ENCODE peak calls at places on chromosomes 2 and 18, in eight cellular contexts. One of them, this sample, is unnamed.

GRCh38 chr2:103991591-103991990 is 862.3 kb upstream of the POU3F3 start:
- DNase-seq in cardiac fibroblast: no peak
- DNase-seq in neural progenitor cell: peak
- DNase-seq in choroid plexus epithelial cell: no peak
- DNase-seq in BJ: no peak
- DNase-seq in AG04450: no peak
- DNase-seq in pancreas: no peak
- DNase-seq in brain microvascular endothelial cell: no peak
- DNase-seq in this sample: no peak

GRCh38 chr2:56522605-56523089 is 338.9 kb downstream of the CCDC85A start:
- DNase-seq in BJ: no peak
- DNase-seq in choroid plexus epithelial cell: peak
- DNase-seq in AG04450: no peak
- DNase-seq in cardiac fibroblast: peak
- DNase-seq in neural progenitor cell: no peak
- DNase-seq in brain microvascular endothelial cell: no peak
- DNase-seq in pancreas: peak
- DNase-seq in this sample: peak

GRCh38 chr2:134782792-134783191 is 55.6 kb upstream of the ACMSD start:
- DNase-seq in neural progenitor cell: peak
- DNase-seq in cardiac fibroblast: peak
- DNase-seq in BJ: no peak
- DNase-seq in pancreas: no peak
- DNase-seq in AG04450: no peak
- DNase-seq in choroid plexus epithelial cell: peak
- DNase-seq in brain microvascular endothelial cell: peak
- DNase-seq in this sample: no peak

GRCh38 chr2:178917555-178917954 is 110.3 kb upstream of the TTN start:
- DNase-seq in AG04450: no peak
- DNase-seq in brain microvascular endothelial cell: no peak
- DNase-seq in pancreas: no peak
- DNase-seq in neural progenitor cell: no peak
- DNase-seq in BJ: no peak
- DNase-seq in cardiac fibroblast: no peak
- DNase-seq in choroid plexus epithelial cell: no peak
- DNase-seq in this sample: no peak

GRCh38 chr2:149136111-149136510 is 97.6 kb downstream of the LYPD6B start:
- DNase-seq in pancreas: no peak
- DNase-seq in brain microvascular endothelial cell: no peak
- DNase-seq in AG04450: no peak
- DNase-seq in cardiac fibroblast: no peak
- DNase-seq in BJ: no peak
- DNase-seq in choroid plexus epithelial cell: no peak
- DNase-seq in neural progenitor cell: no peak
- DNase-seq in this sample: no peak

GRCh38 chr18:25066536-25066935 is 285.4 kb downstream of the ZNF521 start:
- DNase-seq in pancreas: no peak
- DNase-seq in choroid plexus epithelial cell: no peak
- DNase-seq in AG04450: no peak
- DNase-seq in brain microvascular endothelial cell: no peak
- DNase-seq in neural progenitor cell: no peak
- DNase-seq in BJ: no peak
- DNase-seq in cardiac fibroblast: no peak
- DNase-seq in this sample: no peak

GRCh38 chr2:157840568-157841156 is 35.5 kb downstream of the ACVR1 start:
- DNase-seq in cardiac fibroblast: peak
- DNase-seq in brain microvascular endothelial cell: no peak
- DNase-seq in pancreas: peak
- DNase-seq in BJ: no peak
- DNase-seq in AG04450: no peak
- DNase-seq in choroid plexus epithelial cell: peak
- DNase-seq in neural progenitor cell: no peak
- DNase-seq in this sample: no peak

GRCh38 chr2:40746150-40746549 is 294.3 kb upstream of the SLC8A1 start:
- DNase-seq in BJ: no peak
- DNase-seq in cardiac fibroblast: no peak
- DNase-seq in brain microvascular endothelial cell: no peak
- DNase-seq in AG04450: no peak
- DNase-seq in choroid plexus epithelial cell: no peak
- DNase-seq in neural progenitor cell: no peak
- DNase-seq in pancreas: no peak
- DNase-seq in this sample: no peak

GRCh38 chr2:44954902-44955592 is 13.5 kb downstream of the SIX3 start:
- DNase-seq in pancreas: no peak
- DNase-seq in cardiac fibroblast: no peak
- DNase-seq in brain microvascular endothelial cell: no peak
- DNase-seq in AG04450: no peak
- DNase-seq in choroid plexus epithelial cell: no peak
- DNase-seq in neural progenitor cell: peak
- DNase-seq in BJ: no peak
- DNase-seq in this sample: no peak

GRCh38 chr2:126761256-126761980 is 105.5 kb downstream of the GYPC start:
- DNase-seq in cardiac fibroblast: no peak
- DNase-seq in neural progenitor cell: no peak
- DNase-seq in choroid plexus epithelial cell: no peak
- DNase-seq in BJ: no peak
- DNase-seq in brain microvascular endothelial cell: no peak
- DNase-seq in pancreas: no peak
- DNase-seq in AG04450: no peak
- DNase-seq in this sample: no peak

GRCh38 chr18:47040982-47041381 is 5.6 kb upstream of the ELOA2 start:
- DNase-seq in neural progenitor cell: no peak
- DNase-seq in cardiac fibroblast: no peak
- DNase-seq in AG04450: no peak
- DNase-seq in brain microvascular endothelial cell: no peak
- DNase-seq in pancreas: no peak
- DNase-seq in choroid plexus epithelial cell: no peak
- DNase-seq in BJ: no peak
- DNase-seq in this sample: no peak

GRCh38 chr2:202695166-202695565 is 60.4 kb downstream of the FAM117B start:
- DNase-seq in BJ: no peak
- DNase-seq in pancreas: no peak
- DNase-seq in AG04450: peak
- DNase-seq in choroid plexus epithelial cell: peak
- DNase-seq in neural progenitor cell: no peak
- DNase-seq in cardiac fibroblast: peak
- DNase-seq in brain microvascular endothelial cell: no peak
- DNase-seq in this sample: no peak

GRCh38 chr2:46520108-46520507 is 40.7 kb downstream of the TMEM247 start:
- DNase-seq in neural progenitor cell: no peak
- DNase-seq in BJ: no peak
- DNase-seq in AG04450: no peak
- DNase-seq in brain microvascular endothelial cell: no peak
- DNase-seq in cardiac fibroblast: no peak
- DNase-seq in pancreas: no peak
- DNase-seq in choroid plexus epithelial cell: no peak
- DNase-seq in this sample: no peak

GRCh38 chr2:170798996-170799395 is 17.7 kb upstream of the GAD1 start:
- DNase-seq in neural progenitor cell: no peak
- DNase-seq in brain microvascular endothelial cell: no peak
- DNase-seq in BJ: no peak
- DNase-seq in AG04450: no peak
- DNase-seq in pancreas: no peak
- DNase-seq in cardiac fibroblast: no peak
- DNase-seq in choroid plexus epithelial cell: no peak
- DNase-seq in this sample: no peak

GRCh38 chr2:160255401-160255800 is 55.3 kb upstream of the ITGB6 start:
- DNase-seq in brain microvascular endothelial cell: no peak
- DNase-seq in AG04450: no peak
- DNase-seq in neural progenitor cell: no peak
- DNase-seq in choroid plexus epithelial cell: no peak
- DNase-seq in pancreas: no peak
- DNase-seq in BJ: no peak
- DNase-seq in cardiac fibroblast: no peak
- DNase-seq in this sample: no peak

GRCh38 chr2:160254363-160254762 is 54.3 kb upstream of the ITGB6 start:
- DNase-seq in pancreas: no peak
- DNase-seq in neural progenitor cell: no peak
- DNase-seq in choroid plexus epithelial cell: peak
- DNase-seq in brain microvascular endothelial cell: no peak
- DNase-seq in BJ: no peak
- DNase-seq in AG04450: no peak
- DNase-seq in cardiac fibroblast: no peak
- DNase-seq in this sample: no peak

GRCh38 chr2:160252278-160252887 is 52.3 kb upstream of the ITGB6 start:
- DNase-seq in BJ: no peak
- DNase-seq in choroid plexus epithelial cell: peak
- DNase-seq in neural progenitor cell: peak
- DNase-seq in pancreas: no peak
- DNase-seq in AG04450: no peak
- DNase-seq in brain microvascular endothelial cell: no peak
- DNase-seq in cardiac fibroblast: peak
- DNase-seq in this sample: no peak

GRCh38 chr2:160253440-160254296 is 53.6 kb upstream of the ITGB6 start:
- DNase-seq in pancreas: no peak
- DNase-seq in cardiac fibroblast: no peak
- DNase-seq in BJ: no peak
- DNase-seq in neural progenitor cell: no peak
- DNase-seq in brain microvascular endothelial cell: peak
- DNase-seq in choroid plexus epithelial cell: peak
- DNase-seq in AG04450: no peak
- DNase-seq in this sample: no peak

DNA sequence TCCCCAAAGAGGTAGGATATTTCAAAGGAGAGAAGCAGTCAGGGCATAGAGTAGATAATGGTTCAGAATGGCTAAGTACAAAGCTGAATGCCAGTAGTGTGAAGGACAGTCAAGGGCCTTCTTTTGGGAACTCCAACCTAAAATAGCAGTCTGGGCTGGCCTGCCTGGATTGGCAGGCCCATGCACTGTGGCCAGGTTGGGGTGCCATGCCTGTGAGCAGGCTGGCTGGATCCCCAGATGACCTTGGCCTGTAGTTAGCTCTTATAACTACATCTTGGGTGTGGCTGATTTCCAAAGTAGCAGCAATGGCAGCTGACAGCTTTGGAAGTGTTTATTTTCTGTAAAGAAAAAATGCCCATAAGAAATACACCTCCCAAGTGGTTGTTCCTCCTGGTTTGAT is 51.5 kb upstream of the ITGB6 start:
- DNase-seq in pancreas: no peak
- DNase-seq in cardiac fibroblast: no peak
- DNase-seq in brain microvascular endothelial cell: no peak
- DNase-seq in BJ: no peak
- DNase-seq in AG04450: no peak
- DNase-seq in neural progenitor cell: no peak
- DNase-seq in choroid plexus epithelial cell: no peak
- DNase-seq in this sample: no peak
- H3K4me3 ChIP-seq in pancreas: no peak
- H3K4me3 ChIP-seq in cardiac fibroblast: no peak
- H3K4me3 ChIP-seq in brain microvascular endothelial cell: no peak
- H3K4me3 ChIP-seq in BJ: no peak
- H3K4me3 ChIP-seq in AG04450: no peak
- H3K4me3 ChIP-seq in neural progenitor cell: no peak
- H3K4me3 ChIP-seq in choroid plexus epithelial cell: no peak
- H3K4me3 ChIP-seq in this sample: no peak

GRCh38 chr2:225226441-225226840 is 173.1 kb upstream of the NYAP2 start:
- DNase-seq in neural progenitor cell: no peak
- DNase-seq in choroid plexus epithelial cell: no peak
- DNase-seq in BJ: no peak
- DNase-seq in brain microvascular endothelial cell: no peak
- DNase-seq in AG04450: no peak
- DNase-seq in pancreas: no peak
- DNase-seq in cardiac fibroblast: no peak
- DNase-seq in this sample: no peak

GRCh38 chr2:225223301-225223700 is 176.2 kb upstream of the NYAP2 start:
- DNase-seq in AG04450: no peak
- DNase-seq in brain microvascular endothelial cell: no peak
- DNase-seq in cardiac fibroblast: no peak
- DNase-seq in BJ: no peak
- DNase-seq in neural progenitor cell: no peak
- DNase-seq in choroid plexus epithelial cell: no peak
- DNase-seq in pancreas: no peak
- DNase-seq in this sample: no peak
- TF ChIP-seq CTCF in AG04450: no peak
- TF ChIP-seq CTCF in brain microvascular endothelial cell: no peak
- TF ChIP-seq CTCF in cardiac fibroblast: no peak
- TF ChIP-seq CTCF in BJ: no peak
- TF ChIP-seq CTCF in neural progenitor cell: no peak
- TF ChIP-seq CTCF in choroid plexus epithelial cell: no peak
- TF ChIP-seq CTCF in pancreas: no peak
- TF ChIP-seq CTCF in this sample: no peak

GRCh38 chr2:215315301-215315700 is 3.4 kb downstream of the ATIC start:
- DNase-seq in AG04450: no peak
- DNase-seq in pancreas: no peak
- DNase-seq in cardiac fibroblast: no peak
- DNase-seq in neural progenitor cell: no peak
- DNase-seq in brain microvascular endothelial cell: no peak
- DNase-seq in BJ: no peak
- DNase-seq in choroid plexus epithelial cell: no peak
- DNase-seq in this sample: no peak

GRCh38 chr2:215311625-215312394 is at the start of gene ATIC:
- DNase-seq in brain microvascular endothelial cell: peak
- DNase-seq in neural progenitor cell: peak
- DNase-seq in BJ: peak
- DNase-seq in AG04450: peak
- DNase-seq in cardiac fibroblast: peak
- DNase-seq in pancreas: peak
- DNase-seq in choroid plexus epithelial cell: peak
- DNase-seq in this sample: peak

GRCh38 chr2:215314896-215315295 is 3.0 kb downstream of the ATIC start:
- DNase-seq in BJ: no peak
- DNase-seq in pancreas: no peak
- DNase-seq in cardiac fibroblast: no peak
- DNase-seq in brain microvascular endothelial cell: no peak
- DNase-seq in choroid plexus epithelial cell: no peak
- DNase-seq in AG04450: no peak
- DNase-seq in neural progenitor cell: no peak
- DNase-seq in this sample: no peak

GRCh38 chr2:215316336-215316735 is 4.5 kb downstream of the ATIC start:
- DNase-seq in cardiac fibroblast: no peak
- DNase-seq in neural progenitor cell: no peak
- DNase-seq in pancreas: no peak
- DNase-seq in BJ: no peak
- DNase-seq in AG04450: no peak
- DNase-seq in brain microvascular endothelial cell: no peak
- DNase-seq in choroid plexus epithelial cell: no peak
- DNase-seq in this sample: no peak

GRCh38 chr2:215313219-215313656 is 1.4 kb downstream of the ATIC start:
- DNase-seq in cardiac fibroblast: no peak
- DNase-seq in choroid plexus epithelial cell: no peak
- DNase-seq in neural progenitor cell: no peak
- DNase-seq in brain microvascular endothelial cell: no peak
- DNase-seq in BJ: no peak
- DNase-seq in pancreas: no peak
- DNase-seq in AG04450: no peak
- DNase-seq in this sample: no peak
- H3K4me3 ChIP-seq in cardiac fibroblast: no peak
- H3K4me3 ChIP-seq in choroid plexus epithelial cell: no peak
- H3K4me3 ChIP-seq in neural progenitor cell: peak
- H3K4me3 ChIP-seq in brain microvascular endothelial cell: no peak
- H3K4me3 ChIP-seq in BJ: no peak
- H3K4me3 ChIP-seq in pancreas: no peak
- H3K4me3 ChIP-seq in AG04450: no peak
- H3K4me3 ChIP-seq in this sample: no peak

GRCh38 chr2:52474091-52474490 is 1293.5 kb upstream of the CHAC2 start:
- DNase-seq in brain microvascular endothelial cell: no peak
- DNase-seq in cardiac fibroblast: no peak
- DNase-seq in BJ: no peak
- DNase-seq in choroid plexus epithelial cell: no peak
- DNase-seq in pancreas: peak
- DNase-seq in AG04450: no peak
- DNase-seq in neural progenitor cell: no peak
- DNase-seq in this sample: no peak
- TF ChIP-seq CTCF in brain microvascular endothelial cell: no peak
- TF ChIP-seq CTCF in cardiac fibroblast: no peak
- TF ChIP-seq CTCF in BJ: no peak
- TF ChIP-seq CTCF in choroid plexus epithelial cell: no peak
- TF ChIP-seq CTCF in pancreas: no peak
- TF ChIP-seq CTCF in AG04450: no peak
- TF ChIP-seq CTCF in neural progenitor cell: no peak
- TF ChIP-seq CTCF in this sample: no peak

This sample was measured in retinal pigment epithelial cell.